ENCODE peak calls at places on chromosomes 6 and 20, in four cellular contexts. T, B, A and G are unnamed samples.

GRCh38 chr6:166619912-166620311 is 7.1 kb downstream of the RPS6KA2 start:
- DNase-seq in T (no peak), B (peak; percentile 91), A (no peak), G (no peak)

GRCh38 chr6:166988674-166989201 is 10.5 kb upstream of the CEP43 start:
- DNase-seq in A (no peak), B (no peak), T (no peak), G (no peak)

GRCh38 chr6:25041676-25042598 is 106.2 kb upstream of the RIPOR2 start:
- DNase-seq in T (no peak), A (no peak), B (no peak), G (no peak)

GRCh38 chr6:62285612-62286469 is at the start of gene KHDRBS2:
- DNase-seq in A (peak; percentile 89), B (peak; percentile 3), T (peak; percentile 1), G (peak; percentile 38)

GRCh38 chr6:146149770-146150169 is 120.9 kb downstream of the GRM1 start:
- DNase-seq in B (no peak), T (no peak), A (no peak), G (no peak)

GRCh38 chr6:26331809-26332226 is 33.2 kb upstream of the BTN3A2 start:
- DNase-seq in B (peak; percentile 24), T (no peak), A (no peak), G (no peak)

GRCh38 chr6:42390228-42390934 is 61.3 kb downstream of the TRERF1 start:
- DNase-seq in T (no peak), A (no peak), B (no peak), G (no peak)

GRCh38 chr6:169618526-169619490 is 83.0 kb downstream of the WDR27 start:
- DNase-seq in T (no peak), B (peak; percentile 90), A (no peak), G (peak; percentile 89)

GRCh38 chr6:15901141-15902115 is 227.5 kb upstream of the MYLIP start:
- DNase-seq in B (no peak), T (no peak), A (no peak), G (no peak)

GRCh38 chr6:53209681-53210080 is 61.0 kb upstream of the GCM1 start:
- DNase-seq in B (no peak), A (no peak), T (no peak), G (no peak)

GRCh38 chr6:47595785-47596184 is 102.6 kb upstream of the ADGRF4 start:
- DNase-seq in T (no peak), A (no peak), B (no peak), G (no peak)

GRCh38 chr20:8394308-8394945 is 262.4 kb downstream of the PLCB1 start:
- DNase-seq in T (no peak), B (peak; percentile 83), A (no peak), G (no peak)

GRCh38 chr6:27374824-27375612 is 13.5 kb upstream of the ZNF391 start:
- DNase-seq in T (no peak), B (peak; percentile 72), A (peak; percentile 82), G (no peak)

GRCh38 chr6:16739329-16739801 is 21.9 kb downstream of the ATXN1 start:
- DNase-seq in A (peak; percentile 70), B (peak; percentile 44), T (no peak), G (no peak)

GRCh38 chr6:154239392-154239791 is 117.2 kb downstream of the IPCEF1 start:
- DNase-seq in T (no peak), B (no peak), A (no peak), G (no peak)

GRCh38 chr20:48246391-48246790 is 461.1 kb upstream of the SULF2 start:
- DNase-seq in B (no peak), A (no peak), T (no peak), G (no peak)

GRCh38 chr6:128784266-128784665 is 98.7 kb upstream of the LAMA2 start:
- DNase-seq in A (no peak), T (no peak), B (no peak), G (no peak)

GRCh38 chr20:47535088-47535487 is 33.4 kb downstream of the NCOA3 start:
- DNase-seq in T (no peak), A (no peak), B (no peak), G (no peak)

GRCh38 chr20:43415661-43416430 is 41.9 kb upstream of the SRSF6 start:
- DNase-seq in B (peak; percentile 17), A (no peak), T (no peak), G (no peak)

GRCh38 chr6:107712523-107713213 is 111.4 kb downstream of the SCML4 start:
- DNase-seq in B (peak; percentile 67), T (no peak), A (no peak), G (no peak)

GRCh38 chr6:63573140-63573898 is 1.0 kb downstream of the LOC128125822 start:
- DNase-seq in A (peak; percentile 82), T (no peak), B (peak; percentile 86), G (peak; percentile 74)

GRCh38 chr20:44720617-44720993 is 5.4 kb downstream of the CCN5 start:
- DNase-seq in B (peak; percentile 93), A (peak; percentile 37), T (peak; percentile 96), G (peak; percentile 65)

GRCh38 chr20:7856756-7857155 is 83.5 kb downstream of the HAO1 start:
- DNase-seq in B (peak; percentile 82), T (no peak), A (no peak), G (peak; percentile 4)

GRCh38 chr6:82906489-82906888 is 159.2 kb downstream of the UBE3D start:
- DNase-seq in B (peak; percentile 11), A (no peak), T (no peak), G (no peak)

GRCh38 chr6:39184906-39185580 is 44.2 kb downstream of the KCNK5 start:
- DNase-seq in A (no peak), B (no peak), T (no peak), G (no peak)

GRCh38 chr6:4004249-4004648 is 74.7 kb downstream of the FAM217A start:
- DNase-seq in A (no peak), B (no peak), T (no peak), G (no peak)

GRCh38 chr6:116286773-116287358 is 7.1 kb upstream of the TSPYL1 start:
- DNase-seq in A (no peak), T (no peak), B (no peak), G (no peak)

GRCh38 chr6:21846541-21847451 is 253.2 kb downstream of the SOX4 start:
- DNase-seq in T (no peak), B (no peak), A (no peak), G (no peak)

GRCh38 chr20:2817891-2818595 is 1.9 kb downstream of the TMEM239 start:
- DNase-seq in T (no peak), B (no peak), A (peak; percentile 86), G (no peak)

GRCh38 chr6:329888-330691 is 37.8 kb downstream of the DUSP22 start:
- DNase-seq in T (no peak), A (no peak), B (no peak), G (no peak)

GRCh38 chr6:119442776-119443184 is 93.2 kb upstream of the MAN1A1 start:
- DNase-seq in B (no peak), A (no peak), T (no peak), G (no peak)

GRCh38 chr6:15017251-15017650 is 228.6 kb upstream of the JARID2 start:
- DNase-seq in B (peak; percentile 27), A (peak; percentile 53), T (no peak), G (no peak)

GRCh38 chr20:34542439-34542838 is 16.1 kb upstream of the MAP1LC3A start:
- DNase-seq in B (no peak), A (no peak), T (no peak), G (no peak)

GRCh38 chr20:34541917-34542316 is 16.6 kb upstream of the MAP1LC3A start:
- DNase-seq in T (no peak), B (no peak), A (no peak), G (no peak)

GRCh38 chr20:34544109-34544793 is 14.3 kb upstream of the MAP1LC3A start:
- DNase-seq in B (no peak), T (no peak), A (no peak), G (no peak)

GRCh38 chr20:34541264-34541901 is 17.1 kb upstream of the MAP1LC3A start:
- DNase-seq in A (no peak), T (no peak), B (no peak), G (no peak)

GRCh38 chr20:34543457-34544056 is 15.0 kb upstream of the MAP1LC3A start:
- DNase-seq in T (no peak), B (no peak), A (no peak), G (no peak)
- H3K27ac ChIP-seq in T (no peak overlapping the region), B (no peak overlapping the region), A (no peak overlapping the region), G (no peak overlapping the region)

DNA sequence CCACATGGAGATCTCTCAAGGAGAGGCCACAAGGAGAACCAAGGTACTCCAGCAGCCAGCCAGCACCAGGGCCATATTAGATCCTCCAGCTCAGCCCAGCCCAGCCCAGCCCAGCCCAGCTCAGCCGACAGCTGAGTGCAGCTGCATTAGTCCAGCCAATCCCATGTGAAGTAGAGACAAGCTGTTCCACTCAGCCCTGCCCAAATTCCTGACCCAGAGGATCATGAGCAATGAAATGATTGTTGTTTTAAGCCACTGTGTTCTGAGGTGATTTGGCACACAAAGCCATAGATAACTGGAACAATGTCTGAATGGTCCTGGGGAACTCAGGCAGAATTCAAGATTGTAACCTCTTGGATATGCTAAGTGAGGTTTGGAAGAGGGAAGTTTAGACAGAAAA is 59.5 kb upstream of the BMP2 start:
- DNase-seq in B (peak; percentile 60), A (peak; percentile 55), T (no peak), G (peak; percentile 29)
- H3K4me1 ChIP-seq in B (peaks cover 17% of the 10 kb centered on the region), A (peaks cover 8% of the 10 kb centered on the region), T (peaks cover 13% of the 10 kb centered on the region), G (peaks cover 62% of the 10 kb centered on the region)

GRCh38 chr6:95596021-95596420 is 18.7 kb downstream of the MANEA start:
- DNase-seq in T (no peak), B (no peak), A (no peak), G (no peak)
- H3K27ac ChIP-seq in T (no peak overlapping the region), B (no peak overlapping the region), A (no peak overlapping the region), G (no peak overlapping the region)

DNA sequence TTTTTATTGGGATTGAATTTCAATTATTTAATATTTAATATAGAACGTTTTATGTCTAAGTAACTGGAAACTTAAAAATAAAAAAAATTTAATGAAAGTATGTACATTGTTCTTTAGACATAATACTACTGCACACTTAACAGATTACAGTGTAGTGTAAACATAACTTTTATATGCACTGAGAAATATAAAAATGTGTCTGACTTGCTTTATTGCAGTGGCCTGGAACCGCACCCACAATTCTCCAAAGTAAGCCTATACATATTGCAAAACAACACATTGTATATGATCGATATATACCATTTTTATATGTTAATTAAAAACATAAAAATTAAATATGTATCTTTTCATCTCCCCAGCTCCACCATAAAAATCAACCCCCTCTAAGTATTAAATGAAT is 42.8 kb downstream of the GFOD1 start:
- DNase-seq in T (no peak), B (no peak), A (no peak), G (no peak)
- H3K4me1 ChIP-seq in T (peaks cover 3% of the 10 kb centered on the region), B (peaks cover 6% of the 10 kb centered on the region), A (peaks cover 44% of the 10 kb centered on the region), G (peaks cover 6% of the 10 kb centered on the region)

DNA sequence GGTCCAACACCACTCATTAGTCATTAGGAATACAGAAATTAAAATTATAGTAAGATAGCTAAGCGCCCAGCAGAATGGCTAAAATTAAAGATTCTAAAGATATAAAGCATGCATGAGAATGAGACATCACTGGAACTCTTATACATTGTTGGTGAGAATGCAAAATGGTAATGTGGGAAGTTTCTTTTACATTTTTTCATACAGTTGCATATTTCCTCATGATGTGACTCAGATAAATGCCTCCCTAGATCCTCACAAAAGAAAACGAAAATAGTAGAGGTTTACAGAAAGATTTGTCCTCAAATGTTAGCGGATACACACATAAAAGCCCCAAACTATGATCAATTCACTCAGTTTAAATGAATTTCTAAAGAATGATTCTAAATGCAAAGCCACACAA is 633.7 kb upstream of the GJE1 start:
- DNase-seq in A (no peak), B (no peak), T (no peak), G (no peak)
- H3K27ac ChIP-seq in A (no peak overlapping the region), B (no peak overlapping the region), T (no peak overlapping the region), G (no peak overlapping the region)